ENCODE peak calls at places on chromosomes 12 and 14, in five cellular contexts. V, Z, J, S and Q are unnamed samples.

GRCh38 chr12:77152623-77153193 is 87.3 kb upstream of the E2F7 start:
- DNase-seq in Z (no peak), S (peak), V (peak), J (no peak), Q (no peak)

GRCh38 chr14:99968931-99969330 is 96.3 kb upstream of the EVL start:
- DNase-seq in V (no peak), Z (no peak), S (no peak), J (no peak), Q (no peak)

GRCh38 chr12:50986961-50987737 is 34.8 kb downstream of the HIGD1C start:
- DNase-seq in V (peak), S (no peak), J (peak), Z (no peak), Q (no peak)

GRCh38 chr12:122729583-122730214 is 945 bp downstream of the HCAR1 start:
- DNase-seq in S (no peak), Z (no peak), J (no peak), V (no peak), Q (no peak)

GRCh38 chr12:76259660-76260389 is 88.4 kb downstream of the BBS10 start:
- DNase-seq in V (peak), J (no peak), Z (no peak), S (no peak), Q (no peak)

GRCh38 chr12:64650762-64651161 is 40.5 kb downstream of the RASSF3 start:
- DNase-seq in Z (no peak), J (no peak), S (no peak), V (no peak), Q (no peak)

GRCh38 chr14:100608586-100609330 is 21.5 kb upstream of the BEGAIN start:
- DNase-seq in V (no peak), Z (no peak), S (no peak), J (no peak), Q (no peak)

GRCh38 chr12:89173096-89173495 is 179.2 kb downstream of the DUSP6 start:
- DNase-seq in S (no peak), V (no peak), Z (no peak), J (no peak), Q (no peak)

GRCh38 chr12:116313194-116313910 is 35.9 kb upstream of the MED13L start:
- DNase-seq in Z (no peak), S (no peak), J (no peak), V (no peak), Q (no peak)

GRCh38 chr14:94451826-94452225 is 774 bp downstream of the SERPINA11 start:
- DNase-seq in V (no peak), J (no peak), Z (no peak), S (no peak), Q (no peak)

GRCh38 chr14:100784523-100785337 is 41.2 kb upstream of the MEG3 start:
- DNase-seq in S (no peak), Z (no peak), J (no peak), V (no peak), Q (no peak)

GRCh38 chr14:71497645-71498086 is 434.6 kb upstream of the RGS6 start:
- DNase-seq in V (peak), Z (no peak), J (no peak), S (no peak), Q (no peak)

GRCh38 chr14:100108840-100109593 is 43.8 kb downstream of the EVL start:
- DNase-seq in J (no peak), S (no peak), Z (no peak), V (no peak), Q (no peak)

GRCh38 chr14:104295681-104296387 is 157.4 kb downstream of the KIF26A start:
- DNase-seq in Z (peak), V (no peak), J (no peak), S (no peak), Q (no peak)

GRCh38 chr12:66329941-66330340 is 27.6 kb downstream of the HELB start:
- DNase-seq in S (no peak), Z (no peak), J (no peak), V (peak), Q (no peak)

GRCh38 chr14:52399886-52400599 is 85.9 kb downstream of the PTGER2 start:
- DNase-seq in S (no peak), J (no peak), Z (no peak), V (no peak), Q (no peak)

GRCh38 chr12:72271741-72272661 is at the start of gene TRHDE:
- DNase-seq in J (no peak), V (no peak), Z (peak), S (no peak), Q (no peak)

GRCh38 chr12:23049180-23049579 is 424.2 kb downstream of the ETNK1 start:
- DNase-seq in V (peak), S (no peak), Z (no peak), J (no peak), Q (no peak)

GRCh38 chr12:131231194-131231980 is 277.7 kb downstream of the ADGRD1 start:
- DNase-seq in J (no peak), Z (no peak), V (no peak), S (no peak), Q (no peak)